ENCODE peak calls at places on chromosomes 6 and 20, in six cellular contexts. One of them, this sample, is unnamed.
A peak's percentile ranks its signal among the peaks of the same experiment; 100 is the strongest.

GRCh38 chr6:105867280-105867679 is 218.9 kb upstream of the PRDM1 start:
- DNase-seq in activated CD8-positive, alpha-beta memory T cell treated with anti-CD3 and anti-CD28 coated beads for 48 hours: no peak
- DNase-seq in GM13976: no peak
- DNase-seq in amniotic stem cell: no peak
- DNase-seq in GM10248: no peak
- DNase-seq in NCI-H1694: no peak
- DNase-seq in this sample: no peak

GRCh38 chr20:49207071-49207470 is 12.1 kb upstream of the DDX27 start:
- DNase-seq in NCI-H1694: no peak
- DNase-seq in GM13976: peak; percentile 45
- DNase-seq in activated CD8-positive, alpha-beta memory T cell treated with anti-CD3 and anti-CD28 coated beads for 48 hours: no peak
- DNase-seq in amniotic stem cell: no peak
- DNase-seq in GM10248: peak; percentile 35
- DNase-seq in this sample: no peak

GRCh38 chr20:1286267-1287036 is 20.4 kb downstream of the SNPH start:
- DNase-seq in GM10248: no peak
- DNase-seq in amniotic stem cell: no peak
- DNase-seq in activated CD8-positive, alpha-beta memory T cell treated with anti-CD3 and anti-CD28 coated beads for 48 hours: no peak
- DNase-seq in NCI-H1694: no peak
- DNase-seq in GM13976: no peak
- DNase-seq in this sample: no peak

GRCh38 chr6:167235005-167235404 is 56.1 kb upstream of the UNC93A start:
- DNase-seq in activated CD8-positive, alpha-beta memory T cell treated with anti-CD3 and anti-CD28 coated beads for 48 hours: no peak
- DNase-seq in NCI-H1694: no peak
- DNase-seq in GM13976: no peak
- DNase-seq in GM10248: no peak
- DNase-seq in amniotic stem cell: no peak
- DNase-seq in this sample: no peak

GRCh38 chr6:131950767-131951575 is at the start of gene CCN2:
- DNase-seq in amniotic stem cell: peak; percentile 96
- DNase-seq in GM13976: peak; percentile 36
- DNase-seq in activated CD8-positive, alpha-beta memory T cell treated with anti-CD3 and anti-CD28 coated beads for 48 hours: no peak
- DNase-seq in NCI-H1694: no peak
- DNase-seq in GM10248: peak; percentile 25
- DNase-seq in this sample: peak; percentile 100

GRCh38 chr6:135054238-135054574 is 416 bp downstream of the HBS1L start:
- DNase-seq in activated CD8-positive, alpha-beta memory T cell treated with anti-CD3 and anti-CD28 coated beads for 48 hours: no peak
- DNase-seq in amniotic stem cell: no peak
- DNase-seq in GM13976: no peak
- DNase-seq in GM10248: no peak
- DNase-seq in NCI-H1694: no peak
- DNase-seq in this sample: peak; percentile 46

GRCh38 chr6:79947191-79948173 is at the start of gene ELOVL4:
- DNase-seq in GM13976: peak; percentile 52
- DNase-seq in amniotic stem cell: peak; percentile 34
- DNase-seq in activated CD8-positive, alpha-beta memory T cell treated with anti-CD3 and anti-CD28 coated beads for 48 hours: peak; percentile 44
- DNase-seq in NCI-H1694: peak; percentile 50
- DNase-seq in GM10248: peak; percentile 46
- DNase-seq in this sample: peak; percentile 56

GRCh38 chr20:48364688-48365421 is 462.9 kb downstream of the PREX1 start:
- DNase-seq in GM13976: peak; percentile 68
- DNase-seq in activated CD8-positive, alpha-beta memory T cell treated with anti-CD3 and anti-CD28 coated beads for 48 hours: no peak
- DNase-seq in amniotic stem cell: no peak
- DNase-seq in GM10248: peak; percentile 51
- DNase-seq in NCI-H1694: no peak
- DNase-seq in this sample: no peak